ENCODE peak calls at places on chromosomes 2 and 18, in five cellular contexts. One of them, this sample, is unnamed.

GRCh38 chr2:218881744-218882462 is 1.3 kb downstream of the WNT10A start:
- DNase-seq in AG09309: no peak
- DNase-seq in CD4-positive, alpha-beta memory T cell: no peak
- DNase-seq in SW 1271: no peak
- DNase-seq in T-helper 1 cell: no peak
- DNase-seq in this sample: no peak

GRCh38 chr2:205763708-205764501 is 81.6 kb downstream of the NRP2 start:
- DNase-seq in SW 1271: peak
- DNase-seq in CD4-positive, alpha-beta memory T cell: peak
- DNase-seq in AG09309: peak
- DNase-seq in T-helper 1 cell: no peak
- DNase-seq in this sample: no peak

GRCh38 chr2:36754578-36754977 is 58.1 kb downstream of the VIT start:
- DNase-seq in CD4-positive, alpha-beta memory T cell: no peak
- DNase-seq in T-helper 1 cell: no peak
- DNase-seq in AG09309: no peak
- DNase-seq in SW 1271: no peak
- DNase-seq in this sample: no peak

GRCh38 chr2:85501244-85501643 is 37.7 kb upstream of the MAT2A start:
- DNase-seq in SW 1271: no peak
- DNase-seq in AG09309: no peak
- DNase-seq in T-helper 1 cell: no peak
- DNase-seq in CD4-positive, alpha-beta memory T cell: no peak
- DNase-seq in this sample: no peak

GRCh38 chr2:229416116-229416694 is 145.1 kb upstream of the PID1 start:
- DNase-seq in AG09309: no peak
- DNase-seq in CD4-positive, alpha-beta memory T cell: no peak
- DNase-seq in SW 1271: no peak
- DNase-seq in T-helper 1 cell: no peak
- DNase-seq in this sample: peak

GRCh38 chr18:9380571-9381390 is 46.2 kb downstream of the TWSG1 start:
- DNase-seq in AG09309: peak
- DNase-seq in CD4-positive, alpha-beta memory T cell: no peak
- DNase-seq in T-helper 1 cell: no peak
- DNase-seq in SW 1271: no peak
- DNase-seq in this sample: peak

GRCh38 chr2:98093611-98094010 is 6.6 kb downstream of the VWA3B start:
- DNase-seq in CD4-positive, alpha-beta memory T cell: no peak
- DNase-seq in T-helper 1 cell: no peak
- DNase-seq in AG09309: no peak
- DNase-seq in SW 1271: no peak
- DNase-seq in this sample: no peak

GRCh38 chr18:402129-402528 is 98.4 kb downstream of the COLEC12 start:
- DNase-seq in T-helper 1 cell: no peak
- DNase-seq in CD4-positive, alpha-beta memory T cell: no peak
- DNase-seq in AG09309: no peak
- DNase-seq in SW 1271: no peak
- DNase-seq in this sample: no peak

GRCh38 chr2:54657664-54658083 is 65.8 kb upstream of the EML6 start:
- DNase-seq in SW 1271: peak
- DNase-seq in AG09309: no peak
- DNase-seq in T-helper 1 cell: peak
- DNase-seq in CD4-positive, alpha-beta memory T cell: no peak
- DNase-seq in this sample: no peak

GRCh38 chr2:26679857-26680256 is 12.7 kb upstream of the KCNK3 start:
- DNase-seq in AG09309: no peak
- DNase-seq in T-helper 1 cell: no peak
- DNase-seq in SW 1271: no peak
- DNase-seq in CD4-positive, alpha-beta memory T cell: no peak
- DNase-seq in this sample: no peak

GRCh38 chr18:24246143-24246542 is 107.3 kb downstream of the CABYR start:
- DNase-seq in T-helper 1 cell: peak
- DNase-seq in AG09309: no peak
- DNase-seq in SW 1271: no peak
- DNase-seq in CD4-positive, alpha-beta memory T cell: no peak
- DNase-seq in this sample: no peak

GRCh38 chr2:99656938-99657337 is 167.1 kb upstream of the REV1 start:
- DNase-seq in SW 1271: no peak
- DNase-seq in T-helper 1 cell: no peak
- DNase-seq in AG09309: no peak
- DNase-seq in CD4-positive, alpha-beta memory T cell: no peak
- DNase-seq in this sample: peak